ENCODE peak calls at places on chromosome 20, in four cellular contexts. O is small intestine, P is GM12865, X is cardiac fibroblast. V is an unnamed sample.

GRCh38 chr20:22827916-22828315 is 207.2 kb upstream of the SSTR4 start:
- DNase-seq in P (no peak), X (no peak), O (no peak), V (no peak)

GRCh38 chr20:62602550-62602949 is 39.8 kb upstream of the SLCO4A1 start:
- DNase-seq in P (no peak), O (no peak), X (no peak), V (no peak)

GRCh38 chr20:10741060-10741459 is 67.3 kb upstream of the JAG1 start:
- DNase-seq in O (no peak), X (no peak), P (no peak), V (no peak)

GRCh38 chr20:20237093-20237959 is 130.6 kb upstream of the INSM1 start:
- DNase-seq in P (peak), X (peak), O (peak), V (peak)

GRCh38 chr20:25310921-25311728 is 63.2 kb downstream of the PYGB start:
- DNase-seq in X (peak), O (no peak), P (no peak), V (peak)

GRCh38 chr20:11469795-11470495 is 447.7 kb upstream of the BTBD3 start:
- DNase-seq in X (no peak), O (no peak), P (no peak), V (no peak)

GRCh38 chr20:61218886-61219480 is 33.1 kb upstream of the CDH4 start:
- DNase-seq in X (peak), P (no peak), O (no peak), V (no peak)

GRCh38 chr20:2816583-2817340 is 598 bp downstream of the TMEM239 start:
- DNase-seq in O (no peak), X (no peak), P (peak), V (no peak)

GRCh38 chr20:47066484-47067270 is 172.0 kb downstream of the EYA2 start:
- DNase-seq in O (no peak), P (no peak), X (peak), V (no peak)

GRCh38 chr20:20209684-20210083 is 157.4 kb downstream of the CFAP61 start:
- DNase-seq in X (no peak), O (no peak), P (no peak), V (no peak)

GRCh38 chr20:49675368-49676151 is 38.1 kb downstream of the B4GALT5 start:
- DNase-seq in P (peak), O (peak), X (peak), V (no peak)

GRCh38 chr20:12090920-12091319 is 173.2 kb downstream of the BTBD3 start:
- DNase-seq in O (no peak), P (no peak), X (no peak), V (no peak)

GRCh38 chr20:20489623-20490341 is 121.9 kb downstream of the INSM1 start:
- DNase-seq in P (peak), X (no peak), O (no peak), V (no peak)

GRCh38 chr20:62726276-62726675 is 17.6 kb downstream of the NTSR1 start:
- DNase-seq in X (no peak), P (no peak), O (no peak), V (no peak)

GRCh38 chr20:57582432-57583288 is 21.8 kb downstream of the PCK1 start:
- DNase-seq in X (peak), O (no peak), P (no peak), V (no peak)

GRCh38 chr20:22160254-22160653 is 424.1 kb downstream of the FOXA2 start:
- DNase-seq in O (peak), P (no peak), X (no peak), V (no peak)

GRCh38 chr20:50541606-50542041 is 31.4 kb downstream of the PTPN1 start:
- DNase-seq in O (no peak), P (peak), X (no peak), V (no peak)

GRCh38 chr20:45822863-45823262 is 4.2 kb downstream of the TNNC2 start:
- DNase-seq in P (no peak), O (peak), X (peak), V (no peak)

GRCh38 chr20:16662462-16662861 is 67.4 kb upstream of the SNRPB2 start:
- DNase-seq in P (no peak), O (no peak), X (no peak), V (no peak)

GRCh38 chr20:37506166-37506725 is 14.8 kb upstream of the NNAT start:
- DNase-seq in X (no peak), P (no peak), O (peak), V (no peak)

GRCh38 chr20:57473246-57474042 is 51.5 kb downstream of the CTCFL start:
- DNase-seq in X (peak), O (no peak), P (peak), V (peak)

GRCh38 chr20:18543932-18544331 is 23.3 kb upstream of the SMIM26 start:
- DNase-seq in X (no peak), P (no peak), O (peak), V (no peak)

GRCh38 chr20:58721951-58722371 is 29.4 kb downstream of the NPEPL1 start:
- DNase-seq in O (no peak), P (no peak), X (no peak), V (no peak)

GRCh38 chr20:1294497-1294896 is 28.4 kb downstream of the SNPH start:
- DNase-seq in O (no peak), X (no peak), P (no peak), V (no peak)

GRCh38 chr20:62704341-62704948 is 4.2 kb upstream of the NTSR1 start:
- DNase-seq in O (peak), P (no peak), X (peak), V (peak)

GRCh38 chr20:4112490-4113420 is 97.4 kb upstream of the RNF24 start:
- DNase-seq in O (peak), X (peak), P (peak), V (peak)

GRCh38 chr20:57560554-57561355 is at the start of gene PCK1:
- DNase-seq in O (peak), X (peak), P (no peak), V (no peak)

GRCh38 chr20:17602493-17602892 is 32.6 kb downstream of the DSTN start:
- DNase-seq in O (no peak), P (no peak), X (no peak), V (no peak)

GRCh38 chr20:19249515-19249914 is 37.1 kb downstream of the SLC24A3 start:
- DNase-seq in O (peak), P (peak), X (peak), V (no peak)

GRCh38 chr20:63679799-63680305 is 16.6 kb upstream of the TNFRSF6B start:
- DNase-seq in P (no peak), O (no peak), X (no peak), V (no peak)

GRCh38 chr20:63369024-63369530 is 7.9 kb upstream of the CHRNA4 start:
- DNase-seq in O (no peak), P (no peak), X (no peak), V (no peak)

GRCh38 chr20:3172933-3173581 is at the start of gene LZTS3:
- DNase-seq in P (peak), X (peak), O (peak), V (no peak)

GRCh38 chr20:61809006-61809770 is 256.5 kb downstream of the TAF4 start:
- DNase-seq in X (no peak), O (peak), P (no peak), V (no peak)

GRCh38 chr20:37382539-37383120 is 36.7 kb downstream of the SRC start:
- DNase-seq in O (no peak), X (no peak), P (no peak), V (no peak)

GRCh38 chr20:51752343-51752951 is 15.7 kb downstream of the ATP9A start:
- DNase-seq in X (peak), O (no peak), P (no peak), V (peak)
- H3K4me3 ChIP-seq in X (no peak), O (no peak), P (no peak), V (no peak)

GRCh38 chr20:44247676-44248419 is 740 bp downstream of the GDAP1L1 start:
- DNase-seq in X (peak), O (peak), P (peak), V (peak)
- H3K4me3 ChIP-seq in X (no peak), O (no peak), P (no peak), V (no peak)

GRCh38 chr20:41340327-41341055 is at the start of gene LPIN3:
- DNase-seq in P (peak), O (peak), X (peak), V (peak)
- H3K4me3 ChIP-seq in P (peak), O (peak), X (peak), V (peak)

GRCh38 chr20:35539756-35540212 is 2.1 kb upstream of the ERGIC3 start:
- DNase-seq in X (no peak), P (peak), O (peak), V (no peak)
- H3K4me3 ChIP-seq in X (no peak), P (no peak), O (no peak), V (no peak)

GRCh38 chr20:32110173-32110704 is 725 bp downstream of the TM9SF4 start:
- DNase-seq in O (no peak), X (no peak), P (no peak), V (no peak)
- H3K4me3 ChIP-seq in O (peak), X (peak), P (peak), V (peak)

GRCh38 chr20:38804682-38805501 is 605 bp upstream of the PPP1R16B start:
- DNase-seq in O (peak), X (peak), P (peak), V (no peak)

GRCh38 chr20:38798266-38798665 is 7.2 kb upstream of the PPP1R16B start:
- DNase-seq in P (no peak), X (no peak), O (no peak), V (no peak)

GRCh38 chr20:38804243-38804642 is 1.3 kb upstream of the PPP1R16B start:
- DNase-seq in P (no peak), X (no peak), O (no peak), V (no peak)

GRCh38 chr20:38800882-38801281 is 4.6 kb upstream of the PPP1R16B start:
- DNase-seq in O (no peak), X (no peak), P (no peak), V (no peak)

DNA sequence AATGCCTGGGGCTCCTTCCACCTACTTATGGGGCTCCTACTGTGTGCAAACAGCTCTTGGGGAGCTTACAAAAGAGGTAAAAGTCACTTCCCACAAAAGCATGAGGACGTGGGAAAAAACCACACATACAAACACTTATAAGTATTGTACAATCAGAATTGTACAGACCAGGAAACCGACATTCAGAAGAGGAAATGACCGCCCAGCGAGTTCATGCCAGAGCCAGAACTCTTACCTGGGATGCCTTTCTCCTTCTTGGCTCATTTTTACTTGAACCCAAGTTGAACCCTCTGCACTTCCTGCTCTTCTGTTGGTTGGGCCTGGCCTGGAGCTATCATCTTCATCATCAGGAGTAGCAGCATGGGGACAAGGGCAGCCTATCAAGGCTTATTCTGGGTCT is 6.2 kb upstream of the PPP1R16B start:
- DNase-seq in O (no peak), X (no peak), P (no peak), V (no peak)
- H3K4me3 ChIP-seq in O (no peak), X (no peak), P (no peak), V (no peak)

GRCh38 chr20:54069501-54069971 is 858 bp downstream of the BCAS1 start:
- DNase-seq in P (no peak), O (no peak), X (no peak), V (no peak)
- H3K4me3 ChIP-seq in P (no peak), O (no peak), X (no peak), V (no peak)